ENCODE peak calls at places on chromosomes 2 and 18, in ten cellular contexts. V is ovary; T is cardiac fibroblast; Z is endodermal cell; Q is transverse colon; L is CD4-positive, alpha-beta memory T cell; F is Caco-2; C is choroid plexus epithelial cell; K is BE2C; E is hepatocyte. I is an unnamed sample.

GRCh38 chr2:241263061-241263460 is 52.4 kb downstream of the HDLBP start:
- DNase-seq in K (no peak), F (no peak), V (no peak), C (no peak), L (no peak), T (no peak), E (no peak), Q (no peak), Z (no peak), I (no peak)

GRCh38 chr2:234111523-234111922 is 61.0 kb downstream of the SPP2 start:
- DNase-seq in E (no peak), K (no peak), V (no peak), C (no peak), F (no peak), T (peak; percentile 32), L (no peak), Z (no peak), Q (no peak), I (no peak)

GRCh38 chr2:20666364-20667150 is at the start of gene GDF7:
- DNase-seq in V (no peak), L (peak; percentile 21), E (no peak), C (no peak), Q (peak; percentile 60), T (peak; percentile 31), F (peak; percentile 78), Z (peak; percentile 83), K (no peak), I (no peak)

GRCh38 chr2:40048506-40048905 is 269.4 kb upstream of the THUMPD2 start:
- DNase-seq in E (no peak), L (no peak), T (no peak), Q (no peak), K (no peak), V (no peak), Z (no peak), C (no peak), F (no peak), I (no peak)

GRCh38 chr2:158716921-158717320 is 78.2 kb upstream of the DAPL1 start:
- DNase-seq in C (no peak), Z (no peak), L (no peak), V (no peak), T (no peak), K (no peak), E (no peak), F (no peak), Q (no peak), I (no peak)

GRCh38 chr18:56933472-56933871 is 213.4 kb upstream of the BOD1L2 start:
- DNase-seq in V (no peak), E (no peak), L (no peak), C (no peak), K (no peak), T (no peak), Z (no peak), F (no peak), Q (no peak), I (no peak)

GRCh38 chr2:173657996-173658717 is 303.5 kb downstream of the CDCA7 start:
- DNase-seq in F (no peak), Z (no peak), C (peak; percentile 96), T (peak; percentile 97), E (peak; percentile 56), V (no peak), K (no peak), L (no peak), Q (no peak), I (no peak)

GRCh38 chr2:219603784-219604183 is 6.1 kb downstream of the STK11IP start:
- DNase-seq in L (no peak), E (no peak), Z (no peak), C (no peak), V (no peak), K (no peak), F (no peak), Q (no peak), T (no peak), I (no peak)

GRCh38 chr2:149544692-149545091 is 42.9 kb downstream of the MMADHC start:
- DNase-seq in K (no peak), V (no peak), Q (no peak), Z (no peak), C (no peak), L (peak; percentile 11), E (no peak), T (no peak), F (no peak), I (no peak)

GRCh38 chr2:227608469-227609338 is 5.9 kb downstream of the SCYGR3 start:
- DNase-seq in C (no peak), E (no peak), T (no peak), V (no peak), L (peak; percentile 2), F (no peak), K (no peak), Z (no peak), Q (no peak), I (peak; percentile 5)

GRCh38 chr2:98731709-98732349 is 897 bp upstream of the MGAT4A start:
- DNase-seq in K (no peak), Z (no peak), E (no peak), C (no peak), Q (peak; percentile 59), L (no peak), T (no peak), F (peak; percentile 24), V (no peak), I (no peak)

GRCh38 chr2:71282493-71282892 is 49.1 kb upstream of the ZNF638 start:
- DNase-seq in Q (no peak), E (no peak), Z (peak; percentile 55), T (peak; percentile 6), L (no peak), V (no peak), F (peak; percentile 58), C (peak; percentile 3), K (no peak), I (peak; percentile 6)

GRCh38 chr2:219021591-219021990 is 19.7 kb downstream of the CFAP65 start:
- DNase-seq in T (no peak), F (no peak), V (no peak), K (no peak), Q (no peak), C (no peak), Z (no peak), E (no peak), L (no peak), I (no peak)

GRCh38 chr2:182929972-182930371 is 63.5 kb upstream of the FRZB start:
- DNase-seq in E (no peak), Z (no peak), Q (no peak), K (no peak), V (no peak), F (no peak), C (no peak), T (no peak), L (no peak), I (no peak)

GRCh38 chr2:37897511-37897910 is 27.6 kb upstream of the RMDN2 start:
- DNase-seq in K (no peak), V (no peak), E (peak; percentile 37), L (no peak), Q (no peak), Z (no peak), C (no peak), F (peak; percentile 47), T (no peak), I (no peak)

DNA sequence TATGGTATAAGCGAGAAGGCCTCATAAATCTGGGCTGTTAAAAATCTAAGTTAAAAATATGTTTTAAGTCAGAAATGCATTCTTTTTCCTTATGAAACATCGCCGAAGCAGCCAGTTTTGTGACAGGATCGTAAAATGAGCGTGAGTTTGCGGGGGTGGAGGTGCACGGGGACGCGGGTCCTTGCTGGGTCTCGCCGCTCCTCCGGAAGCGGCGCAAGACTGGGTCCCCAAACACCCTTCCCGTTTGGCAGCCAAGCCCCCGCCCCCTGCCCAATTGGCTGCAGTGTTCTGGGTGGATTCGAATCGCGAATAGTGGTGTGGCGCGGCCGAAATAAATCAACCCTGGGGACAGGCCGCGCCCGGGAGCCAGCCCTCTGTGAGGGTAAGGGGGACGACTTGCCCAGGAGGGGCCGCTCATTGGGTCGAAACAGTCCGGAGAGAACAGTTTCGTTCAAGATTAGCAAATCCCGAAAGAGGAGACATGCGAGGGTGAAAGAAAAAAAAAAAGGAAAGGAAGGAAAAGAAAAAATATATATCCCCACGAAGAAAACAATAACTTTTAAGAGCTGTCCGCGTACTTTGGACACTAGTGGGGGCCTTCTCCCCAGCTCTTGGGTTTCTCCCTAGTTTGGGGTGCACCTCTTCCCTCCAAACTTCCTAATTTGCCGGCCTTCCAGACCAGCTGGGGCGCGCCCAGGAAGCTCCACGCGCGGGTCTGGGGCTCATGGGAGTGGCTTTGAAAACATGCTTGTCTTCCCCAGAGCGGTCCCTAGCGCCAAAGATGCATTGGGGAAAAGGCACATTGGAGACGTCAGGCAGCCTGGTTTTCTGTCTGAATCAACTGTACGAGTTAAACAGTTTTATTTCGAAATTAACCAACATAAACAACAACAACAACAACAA is 3.1 kb upstream of the GATA6 start:
- DNase-seq in Z (peak; percentile 74), E (peak; percentile 78), K (no peak), V (peak; percentile 83), T (peak; percentile 36), L (no peak), F (peak; percentile 56), C (no peak), Q (peak; percentile 77), I (no peak)
- H3K4me3 ChIP-seq in Z (peak overlapping the region; percentile 100), E (peak overlapping the region; percentile 87), K (no peak overlapping the region), V (peak overlapping the region; percentile 98), T (peak overlapping the region; percentile 89), L (no peak overlapping the region), F (peak overlapping the region; percentile 69), C (peak overlapping the region; percentile 90), Q (no peak overlapping the region), I (no peak overlapping the region)

GRCh38 chr2:222424729-222425671 is 657 bp downstream of the SGPP2 start:
- DNase-seq in Z (peak; percentile 69), V (no peak), C (no peak), T (no peak), K (no peak), L (peak; percentile 38), Q (peak; percentile 43), E (peak; percentile 32), F (peak; percentile 15), I (no peak)
- H3K4me3 ChIP-seq in Z (peak overlapping the region; percentile 65), V (peak overlapping the region; percentile 49), C (no peak overlapping the region), T (peak overlapping the region; percentile 11), K (peak overlapping the region; percentile 51), L (peak overlapping the region; percentile 50), Q (peak overlapping the region; percentile 60), E (peak overlapping the region; percentile 41), F (peak overlapping the region; percentile 41), I (no peak overlapping the region)

GRCh38 chr18:3498705-3499451 is 48.9 kb downstream of the TGIF1 start:
- DNase-seq in C (peak; percentile 44), E (peak; percentile 52), V (peak; percentile 41), F (peak; percentile 60), Z (peak; percentile 87), K (peak; percentile 34), T (peak; percentile 47), L (no peak), Q (peak; percentile 28), I (no peak)
- H3K4me3 ChIP-seq in C (peak overlapping the region; percentile 54), E (peak overlapping the region; percentile 16), V (peak overlapping the region; percentile 38), F (peak overlapping the region; percentile 38), Z (peak overlapping the region; percentile 63), K (peak overlapping the region; percentile 48), T (peak overlapping the region; percentile 9), L (no peak overlapping the region), Q (peak overlapping the region; percentile 3), I (no peak overlapping the region)

DNA sequence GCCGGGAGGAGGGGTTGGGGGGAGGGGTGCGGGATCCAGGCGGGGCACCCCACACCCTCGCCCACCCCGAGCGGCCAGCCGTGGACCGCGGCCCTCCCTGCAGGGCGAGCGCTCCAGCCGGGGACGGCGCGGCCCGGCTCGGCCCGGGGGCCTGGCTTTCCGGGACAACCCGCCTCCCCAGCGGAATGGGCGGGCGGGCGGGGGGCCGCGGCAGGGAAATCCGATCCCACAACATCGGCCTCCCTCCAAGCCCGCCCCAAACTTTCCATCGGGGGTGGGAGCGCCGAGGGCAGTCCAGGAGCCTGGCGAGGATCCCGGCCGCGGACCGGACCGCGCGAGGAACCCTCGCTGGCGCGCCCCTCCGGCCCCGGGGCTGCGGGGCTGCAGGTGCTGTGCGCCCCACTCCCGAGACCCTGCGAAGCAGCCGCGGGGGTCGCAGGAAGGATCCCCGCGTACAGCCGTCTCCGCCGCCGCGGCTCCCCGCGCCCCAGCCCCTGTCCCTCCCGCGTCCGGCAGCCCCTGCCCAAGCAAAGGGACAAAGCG is 528 bp downstream of the SEMA4C start:
- DNase-seq in F (peak; percentile 73), C (peak; percentile 92), K (peak; percentile 36), L (no peak), Z (peak; percentile 83), Q (peak; percentile 72), E (peak; percentile 90), T (peak; percentile 65), V (peak; percentile 93), I (no peak)
- H3K4me3 ChIP-seq in F (peak overlapping the region; percentile 95), C (peak overlapping the region; percentile 89), K (peak overlapping the region; percentile 69), L (no peak overlapping the region), Z (peak overlapping the region; percentile 93), Q (peak overlapping the region; percentile 76), E (peak overlapping the region; percentile 100), T (peak overlapping the region; percentile 87), V (peak overlapping the region; percentile 91), I (peak overlapping the region; percentile 64)